ENCODE peak calls at places on chromosomes 1 and 21, in four cellular contexts. One of them, this sample, is unnamed.

GRCh38 chr1:226123591-226124471 is 61.3 kb downstream of the H3-3A start:
- DNase-seq in T follicular helper cell: no peak
- DNase-seq in activated B cell treated with CpG ODN at 0.5 μM for 24 hours: no peak
- DNase-seq in PC-9: peak
- DNase-seq in this sample: no peak

GRCh38 chr1:185804206-185804605 is 70.0 kb downstream of the HMCN1 start:
- DNase-seq in T follicular helper cell: no peak
- DNase-seq in activated B cell treated with CpG ODN at 0.5 μM for 24 hours: no peak
- DNase-seq in PC-9: peak
- DNase-seq in this sample: no peak

GRCh38 chr1:15455522-15455921 is 1.0 kb upstream of the CELA2A start:
- DNase-seq in T follicular helper cell: no peak
- DNase-seq in activated B cell treated with CpG ODN at 0.5 μM for 24 hours: no peak
- DNase-seq in PC-9: no peak
- DNase-seq in this sample: no peak

GRCh38 chr1:179926494-179927205 is 28.0 kb upstream of the CEP350 start:
- DNase-seq in T follicular helper cell: no peak
- DNase-seq in activated B cell treated with CpG ODN at 0.5 μM for 24 hours: no peak
- DNase-seq in PC-9: peak
- DNase-seq in this sample: no peak

GRCh38 chr21:33587792-33588484 is 546 bp downstream of the DONSON start:
- DNase-seq in T follicular helper cell: no peak
- DNase-seq in activated B cell treated with CpG ODN at 0.5 μM for 24 hours: no peak
- DNase-seq in PC-9: no peak
- DNase-seq in this sample: peak

GRCh38 chr1:223248001-223248786 is 105.1 kb upstream of the TLR5 start:
- DNase-seq in T follicular helper cell: no peak
- DNase-seq in activated B cell treated with CpG ODN at 0.5 μM for 24 hours: no peak
- DNase-seq in PC-9: no peak
- DNase-seq in this sample: no peak

GRCh38 chr1:185559684-185560310 is 174.4 kb upstream of the HMCN1 start:
- DNase-seq in T follicular helper cell: no peak
- DNase-seq in activated B cell treated with CpG ODN at 0.5 μM for 24 hours: no peak
- DNase-seq in PC-9: no peak
- DNase-seq in this sample: peak

GRCh38 chr1:77605246-77606026 is 77.0 kb downstream of the ZZZ3 start:
- DNase-seq in T follicular helper cell: no peak
- DNase-seq in activated B cell treated with CpG ODN at 0.5 μM for 24 hours: no peak
- DNase-seq in PC-9: peak
- DNase-seq in this sample: no peak

GRCh38 chr1:57422271-57423134 is 1.4 kb downstream of the DAB1 start:
- DNase-seq in T follicular helper cell: no peak
- DNase-seq in activated B cell treated with CpG ODN at 0.5 μM for 24 hours: no peak
- DNase-seq in PC-9: no peak
- DNase-seq in this sample: peak

GRCh38 chr1:244980605-244981004 is 116.3 kb upstream of the HNRNPU start:
- DNase-seq in T follicular helper cell: no peak
- DNase-seq in activated B cell treated with CpG ODN at 0.5 μM for 24 hours: no peak
- DNase-seq in PC-9: no peak
- DNase-seq in this sample: no peak

GRCh38 chr1:160744287-160744857 is 5.3 kb downstream of the SLAMF7 start:
- DNase-seq in T follicular helper cell: no peak
- DNase-seq in activated B cell treated with CpG ODN at 0.5 μM for 24 hours: no peak
- DNase-seq in PC-9: no peak
- DNase-seq in this sample: no peak

GRCh38 chr1:29410476-29410875 is 174.2 kb downstream of the PTPRU start:
- DNase-seq in T follicular helper cell: no peak
- DNase-seq in activated B cell treated with CpG ODN at 0.5 μM for 24 hours: no peak
- DNase-seq in PC-9: no peak
- DNase-seq in this sample: no peak

GRCh38 chr1:1083181-1084027 is 9.3 kb upstream of the RNF223 start:
- DNase-seq in T follicular helper cell: no peak
- DNase-seq in activated B cell treated with CpG ODN at 0.5 μM for 24 hours: no peak
- DNase-seq in PC-9: no peak
- DNase-seq in this sample: no peak

GRCh38 chr1:26994020-26994745 is 691 bp downstream of the TRNP1 start:
- DNase-seq in T follicular helper cell: no peak
- DNase-seq in activated B cell treated with CpG ODN at 0.5 μM for 24 hours: no peak
- DNase-seq in PC-9: no peak
- DNase-seq in this sample: peak

GRCh38 chr21:45987121-45987711 is 5.6 kb downstream of the COL6A1 start:
- DNase-seq in T follicular helper cell: no peak
- DNase-seq in activated B cell treated with CpG ODN at 0.5 μM for 24 hours: peak
- DNase-seq in PC-9: no peak
- DNase-seq in this sample: no peak

GRCh38 chr1:14826172-14826636 is 227.7 kb downstream of the KAZN start:
- DNase-seq in T follicular helper cell: no peak
- DNase-seq in activated B cell treated with CpG ODN at 0.5 μM for 24 hours: no peak
- DNase-seq in PC-9: no peak
- DNase-seq in this sample: no peak

GRCh38 chr1:9735800-9736199 is 84.3 kb downstream of the PIK3CD start:
- DNase-seq in T follicular helper cell: no peak
- DNase-seq in activated B cell treated with CpG ODN at 0.5 μM for 24 hours: no peak
- DNase-seq in PC-9: no peak
- DNase-seq in this sample: no peak

GRCh38 chr1:57724535-57724934 is 300.7 kb upstream of the DAB1 start:
- DNase-seq in T follicular helper cell: no peak
- DNase-seq in activated B cell treated with CpG ODN at 0.5 μM for 24 hours: no peak
- DNase-seq in PC-9: no peak
- DNase-seq in this sample: no peak